ENCODE peak calls at places on chromosomes 16 and 17, in five cellular contexts. M, V, L, R and X are unnamed samples.

GRCh38 chr16:27432600-27432957 is 30.6 kb downstream of the IL21R start:
- DNase-seq in L (no peak), R (no peak), M (peak; percentile 70), V (no peak), X (peak; percentile 34)

GRCh38 chr16:11583171-11583570 is 3.5 kb downstream of the LITAF start:
- DNase-seq in R (no peak), M (peak; percentile 33), V (no peak), L (peak; percentile 18), X (no peak)

GRCh38 chr17:81398855-81399451 is 3.7 kb downstream of the BAHCC1 start:
- DNase-seq in V (peak; percentile 47), M (peak; percentile 50), L (no peak), R (no peak), X (no peak)

GRCh38 chr17:14082848-14083247 is 13.5 kb downstream of the COX10 start:
- DNase-seq in R (no peak), L (no peak), V (no peak), M (no peak), X (no peak)

GRCh38 chr17:14201087-14201486 is 35.6 kb downstream of the CDRT15 start:
- DNase-seq in L (peak; percentile 44), M (no peak), V (no peak), R (no peak), X (no peak)

GRCh38 chr17:8801135-8801840 is 2.1 kb upstream of the MFSD6L start:
- DNase-seq in R (no peak), L (no peak), M (no peak), V (no peak), X (no peak)

GRCh38 chr17:39016193-39017153 is 49.3 kb upstream of the FBXO47 start:
- DNase-seq in R (no peak), M (no peak), L (no peak), V (no peak), X (no peak)

GRCh38 chr16:87628940-87629339 is 26.6 kb downstream of the JPH3 start:
- DNase-seq in M (no peak), R (no peak), V (no peak), L (peak; percentile 29), X (no peak)

GRCh38 chr16:24013733-24014645 is 178.2 kb downstream of the PRKCB start:
- DNase-seq in L (no peak), V (no peak), R (peak; percentile 16), M (no peak), X (no peak)

GRCh38 chr16:1707193-1707790 is 1.3 kb downstream of the MAPK8IP3 start:
- DNase-seq in M (peak; percentile 52), V (peak; percentile 12), L (no peak), R (no peak), X (no peak)
- TF ChIP-seq CTCF in M (no peak), V (no peak), L (no peak), R (no peak), X (no peak)

GRCh38 chr17:48614904-48615211 is 234 bp downstream of the HOXB8 start:
- DNase-seq in L (no peak), M (peak; percentile 86), R (no peak), V (no peak), X (no peak)

GRCh38 chr17:48611681-48612455 is 1.1 kb upstream of the HOXB7 start:
- DNase-seq in V (peak; percentile 82), L (no peak), R (no peak), M (peak; percentile 61), X (no peak)

GRCh38 chr17:48613862-48614694 is 1.0 kb downstream of the HOXB8 start:
- DNase-seq in L (no peak), V (peak; percentile 61), R (no peak), M (peak; percentile 44), X (no peak)

GRCh38 chr17:48612456-48612853 is 1.6 kb upstream of the HOXB7 start:
- DNase-seq in L (no peak), M (peak; percentile 61), R (no peak), V (no peak), X (peak; percentile 52)

GRCh38 chr17:48612854-48613691 is 2.0 kb downstream of the HOXB8 start:
- DNase-seq in M (peak; percentile 53), L (no peak), R (no peak), V (peak; percentile 56), X (peak; percentile 59)
- TF ChIP-seq CTCF in M (peak; percentile 11), L (peak; percentile 6), R (no peak), V (no peak), X (peak; percentile 15)

GRCh38 chr17:4565209-4566141 is 5.1 kb upstream of the GGT6 start:
- DNase-seq in R (peak; percentile 68), L (peak; percentile 25), M (peak; percentile 70), V (peak; percentile 59), X (no peak)

GRCh38 chr17:4559851-4560820 is at the start of gene GGT6:
- DNase-seq in V (no peak), R (no peak), L (no peak), M (no peak), X (no peak)

GRCh38 chr17:4560837-4561241 is 462 bp upstream of the GGT6 start:
- DNase-seq in R (no peak), M (no peak), L (no peak), V (no peak), X (no peak)

GRCh38 chr17:4559139-4559791 is 1.1 kb downstream of the GGT6 start:
- DNase-seq in R (no peak), V (no peak), L (no peak), M (no peak), X (no peak)

GRCh38 chr17:4562000-4562969 is 1.9 kb upstream of the GGT6 start:
- DNase-seq in M (no peak), R (no peak), V (no peak), L (no peak), X (no peak)
- TF ChIP-seq CTCF in M (no peak), R (no peak), V (no peak), L (no peak), X (no peak)

GRCh38 chr16:1776672-1776955 is 3.7 kb upstream of the MRPS34 start:
- DNase-seq in R (no peak), M (no peak), L (no peak), V (no peak), X (no peak)

GRCh38 chr16:1775846-1776671 is 3.1 kb upstream of the MRPS34 start:
- DNase-seq in M (no peak), L (no peak), R (no peak), V (no peak), X (no peak)

GRCh38 chr16:1776991-1777374 is 4.0 kb upstream of the MRPS34 start:
- DNase-seq in L (no peak), V (no peak), R (no peak), M (no peak), X (no peak)

GRCh38 chr16:1778200-1779179 is 3.9 kb downstream of the SPSB3 start:
- DNase-seq in V (peak; percentile 5), M (peak; percentile 43), L (no peak), R (no peak), X (no peak)

GRCh38 chr16:1777375-1778199 is 4.7 kb upstream of the MRPS34 start:
- DNase-seq in L (no peak), M (no peak), V (no peak), R (no peak), X (no peak)
- TF ChIP-seq CTCF in L (no peak), M (no peak), V (no peak), R (no peak), X (no peak)

GRCh38 chr17:21214015-21214776 is at the start of gene TMEM11:
- DNase-seq in L (peak; percentile 90), V (peak; percentile 97), M (peak; percentile 96), R (peak; percentile 95), X (peak; percentile 96)
- TF ChIP-seq CTCF in L (no peak), V (no peak), M (peak; percentile 0), R (no peak), X (no peak)